ENCODE peak calls at places on chromosome 15, in ten cellular contexts. Z is NCI-H187 treated with DMSO at 0.1 percent for 48 hours; G is neural progenitor cell; J is activated CD4-positive, alpha-beta T cell treated with anti-CD3 and anti-CD28 coated beads, Interleukin-2, amount 50 U/mL, for 1 hour; D is RWPE2; B is left cardiac atrium; M is PC-3; V is NCI-H2081 treated with DMSO at 0.1 percent for 48 hours; A is CD8-positive, alpha-beta memory T cell; P is cardiac muscle cell. S is an unnamed sample.
A peak's percentile ranks its signal among the peaks of the same experiment; 100 is the strongest.

GRCh38 chr15:76823903-76824302 is 81.2 kb downstream of the SCAPER start:
- DNase-seq in A (no peak), G (no peak), M (no peak), V (no peak), Z (peak; percentile 49), J (no peak), D (no peak), B (no peak), P (no peak), S (no peak)

GRCh38 chr15:90200534-90201139 is 493 bp upstream of the SEMA4B start:
- DNase-seq in P (no peak), Z (no peak), V (no peak), G (no peak), B (no peak), M (no peak), A (no peak), D (no peak), J (no peak), S (no peak)

GRCh38 chr15:38699633-38700230 is 135.1 kb upstream of the RASGRP1 start:
- DNase-seq in B (peak; percentile 53), Z (no peak), M (peak; percentile 84), G (peak; percentile 76), J (peak; percentile 65), D (no peak), V (no peak), A (peak; percentile 39), P (peak; percentile 68), S (peak; percentile 44)

GRCh38 chr15:70504305-70504951 is 258.9 kb downstream of the UACA start:
- DNase-seq in V (no peak), J (no peak), Z (no peak), P (peak; percentile 78), M (peak; percentile 65), B (peak; percentile 81), G (no peak), A (no peak), D (no peak), S (no peak)

GRCh38 chr15:50262533-50262932 is 3.0 kb downstream of the HDC start:
- DNase-seq in M (no peak), Z (no peak), G (no peak), B (no peak), V (no peak), P (no peak), D (no peak), J (no peak), A (peak; percentile 25), S (no peak)

GRCh38 chr15:47788685-47789084 is 71.4 kb downstream of the SEMA6D start:
- DNase-seq in P (no peak), A (no peak), G (no peak), B (no peak), Z (no peak), D (no peak), J (no peak), M (no peak), V (no peak), S (no peak)

GRCh38 chr15:37034392-37034791 is 66.0 kb downstream of the MEIS2 start:
- DNase-seq in J (no peak), D (no peak), G (no peak), B (no peak), A (no peak), P (no peak), V (no peak), Z (no peak), M (no peak), S (no peak)

GRCh38 chr15:77568960-77569646 is 63.6 kb downstream of the LINGO1 start:
- DNase-seq in Z (no peak), B (peak; percentile 53), A (no peak), J (no peak), P (peak; percentile 65), M (no peak), G (no peak), D (no peak), V (no peak), S (no peak)

GRCh38 chr15:47384776-47385175 is 332.5 kb upstream of the SEMA6D start:
- DNase-seq in B (no peak), G (no peak), P (no peak), J (no peak), D (no peak), V (no peak), A (no peak), Z (no peak), M (no peak), S (no peak)

GRCh38 chr15:92079047-92079446 is 225.5 kb downstream of the SLCO3A1 start:
- DNase-seq in V (no peak), Z (no peak), B (no peak), P (no peak), A (no peak), J (no peak), G (peak; percentile 34), D (no peak), M (no peak), S (no peak)

GRCh38 chr15:88954431-88955277 is 41.5 kb upstream of the MFGE8 start:
- DNase-seq in P (peak; percentile 90), G (peak; percentile 30), B (peak; percentile 35), A (no peak), J (no peak), Z (no peak), D (no peak), M (no peak), V (no peak), S (no peak)

S was measured in T-helper 9 cell.